ENCODE peak calls at places on chromosomes 7 and 10, in four cellular contexts. A, L, Y and I are unnamed samples. For H3K4me1, the result is how much of the 10 kb centered on the place peaks cover.

GRCh38 chr7:105911961-105912575 is 35.7 kb upstream of the ATXN7L1 start:
- DNase-seq in Y (no peak), L (no peak), A (no peak), I (no peak)

GRCh38 chr10:133608855-133609254 is 17.7 kb downstream of the FRG2B start:
- DNase-seq in L (no peak), Y (peak), A (peak), I (peak)

GRCh38 chr7:155598810-155599210 is 45.7 kb upstream of the RBM33 start:
- DNase-seq in L (peak), Y (peak), A (peak), I (peak)

GRCh38 chr10:132158810-132159209 is 27.9 kb upstream of the DPYSL4 start:
- DNase-seq in Y (no peak), A (peak), L (no peak), I (no peak)

GRCh38 chr7:155710035-155710434 is 65.6 kb downstream of the RBM33 start:
- DNase-seq in L (no peak), A (no peak), Y (no peak), I (no peak)

GRCh38 chr10:110774069-110775021 is 97.4 kb upstream of the PDCD4 start:
- DNase-seq in L (no peak), A (peak), Y (peak), I (no peak)

GRCh38 chr7:122412886-122413285 is 108.3 kb upstream of the FEZF1 start:
- DNase-seq in A (no peak), Y (no peak), L (no peak), I (peak)

GRCh38 chr7:85287126-85287825 is 100.4 kb upstream of the SEMA3D start:
- DNase-seq in L (no peak), Y (no peak), A (no peak), I (no peak)

GRCh38 chr7:86282014-86282682 is 361.6 kb upstream of the GRM3 start:
- DNase-seq in A (no peak), L (no peak), Y (no peak), I (no peak)

GRCh38 chr10:65559369-65559768 is 1366.5 kb upstream of the LRRTM3 start:
- DNase-seq in L (no peak), Y (no peak), A (no peak), I (no peak)

GRCh38 chr7:129108583-129108982 is 35.9 kb upstream of the TSPAN33 start:
- DNase-seq in Y (no peak), A (no peak), L (no peak), I (no peak)

GRCh38 chr10:9634466-9634865 is 1383.2 kb upstream of the CELF2 start:
- DNase-seq in Y (no peak), L (no peak), A (no peak), I (no peak)

GRCh38 chr7:2853147-2853546 is 9.0 kb upstream of the GNA12 start:
- DNase-seq in Y (no peak), L (no peak), A (no peak), I (no peak)

GRCh38 chr7:1354661-1355567 is 104.4 kb downstream of the MICALL2 start:
- DNase-seq in Y (peak), A (no peak), L (no peak), I (no peak)

GRCh38 chr7:134605978-134606923 is 40.4 kb upstream of the BPGM start:
- DNase-seq in Y (peak), A (peak), L (peak), I (peak)

GRCh38 chr10:3893904-3894563 is 109.0 kb upstream of the KLF6 start:
- DNase-seq in Y (no peak), A (no peak), L (no peak), I (no peak)

GRCh38 chr7:67821116-67821515 is 824.5 kb downstream of the TYW1 start:
- DNase-seq in Y (no peak), A (no peak), L (no peak), I (no peak)

GRCh38 chr7:129784783-129785456 is 167.8 kb downstream of the UBE2H start:
- DNase-seq in A (no peak), L (peak), Y (peak), I (no peak)

GRCh38 chr7:88217675-88218427 is 2.0 kb downstream of the SRI start:
- DNase-seq in L (no peak), Y (no peak), A (peak), I (peak)

GRCh38 chr7:36202347-36202896 is 49.4 kb downstream of the EEPD1 start:
- DNase-seq in A (peak), Y (no peak), L (no peak), I (no peak)

GRCh38 chr10:51301644-51302043 is 227.4 kb downstream of the PRKG1 start:
- DNase-seq in A (no peak), L (no peak), Y (no peak), I (no peak)

GRCh38 chr10:99528867-99529285 is 3.9 kb upstream of the NKX2-3 start:
- DNase-seq in Y (no peak), L (no peak), A (no peak), I (no peak)

GRCh38 chr7:50268223-50268622 is 36.3 kb upstream of the IKZF1 start:
- DNase-seq in A (peak), L (no peak), Y (no peak), I (no peak)
- H3K4me1 ChIP-seq in A (half or more), L (under half), Y (under half), I (under half)

GRCh38 chr7:93310346-93310745 is 78.2 kb downstream of the VPS50 start:
- DNase-seq in L (no peak), A (no peak), Y (no peak), I (no peak)

GRCh38 chr7:93307943-93308342 is 75.8 kb downstream of the VPS50 start:
- DNase-seq in L (no peak), A (no peak), Y (no peak), I (no peak)

GRCh38 chr7:93301736-93302135 is 69.6 kb downstream of the VPS50 start:
- DNase-seq in Y (no peak), L (no peak), A (no peak), I (no peak)

GRCh38 chr7:93307131-93307660 is 75.0 kb downstream of the VPS50 start:
- DNase-seq in A (no peak), L (no peak), Y (no peak), I (no peak)
- H3K4me3 ChIP-seq in A (no peak), L (no peak), Y (no peak), I (no peak)

DNA sequence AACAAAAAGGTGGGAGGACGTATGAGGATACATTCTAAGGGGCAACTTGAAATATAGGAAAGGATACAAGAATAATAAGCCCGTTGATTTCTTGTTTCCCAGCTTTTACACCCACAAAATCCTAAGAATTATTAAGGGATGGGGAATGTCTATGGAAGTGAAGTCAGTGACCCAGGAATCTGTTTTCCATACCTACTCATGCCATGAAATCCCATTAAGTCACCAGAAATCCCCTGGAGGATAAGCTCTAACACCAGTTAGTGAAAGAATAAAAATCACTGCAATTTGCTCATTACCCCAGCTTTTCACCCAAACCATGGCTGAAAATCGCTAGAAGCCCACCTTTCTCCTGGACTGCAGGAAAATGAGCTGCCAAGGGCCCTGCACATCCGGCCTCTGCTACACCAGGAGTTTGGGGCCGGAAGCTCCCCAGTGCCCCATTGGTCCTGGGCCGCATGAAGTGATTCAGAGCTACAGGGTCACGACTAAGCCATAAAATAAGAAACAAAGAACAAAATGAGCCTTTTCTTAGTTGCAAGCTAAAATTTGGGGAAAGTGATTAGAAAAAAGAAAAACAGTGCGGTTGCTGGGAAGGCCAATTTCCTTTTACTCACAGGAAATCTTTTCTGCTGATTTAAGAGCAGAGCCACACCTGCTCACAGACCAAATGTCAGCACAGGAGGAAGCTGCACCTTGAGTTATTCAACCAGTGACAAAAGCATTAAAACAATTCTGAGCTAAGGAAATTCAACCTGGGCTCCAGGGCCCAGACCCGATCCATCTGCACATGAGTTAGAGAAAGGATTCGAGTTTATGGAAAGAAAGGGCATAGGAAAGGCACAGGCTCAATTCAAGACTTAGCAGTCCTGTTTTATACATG is 40.3 kb downstream of the HIPK2 start:
- DNase-seq in A (peak), L (peak), Y (peak), I (peak)
- H3K27ac ChIP-seq in A (no peak), L (peak), Y (no peak), I (no peak)

DNA sequence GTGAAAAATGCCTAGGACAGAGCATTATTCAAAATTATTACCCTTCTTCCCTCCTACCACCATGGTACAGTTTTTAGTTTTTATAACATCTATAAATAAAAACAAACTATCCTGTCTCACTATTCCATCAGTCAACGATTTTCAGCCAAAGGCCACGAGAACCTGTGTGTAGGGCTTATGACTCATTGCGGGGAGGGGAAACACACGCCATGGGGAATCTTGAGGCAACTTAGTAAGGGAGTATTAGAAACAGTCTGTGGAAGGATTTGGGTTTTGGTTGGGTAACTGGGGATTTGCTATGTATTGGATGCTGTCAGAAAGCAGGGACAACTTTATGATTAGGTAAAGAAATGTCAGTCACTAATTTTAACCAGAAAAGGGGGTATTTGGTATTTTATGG is 14.7 kb downstream of the GPR141 start:
- DNase-seq in A (no peak), Y (no peak), L (no peak), I (no peak)
- H3K4me1 ChIP-seq in A (under half), Y (under half), L (under half), I (under half)

GRCh38 chr10:31204090-31204489 is 114.9 kb upstream of the ZEB1 start:
- DNase-seq in A (no peak), L (no peak), Y (no peak), I (no peak)
- H3K4me3 ChIP-seq in A (no peak), L (no peak), Y (no peak), I (no peak)

DNA sequence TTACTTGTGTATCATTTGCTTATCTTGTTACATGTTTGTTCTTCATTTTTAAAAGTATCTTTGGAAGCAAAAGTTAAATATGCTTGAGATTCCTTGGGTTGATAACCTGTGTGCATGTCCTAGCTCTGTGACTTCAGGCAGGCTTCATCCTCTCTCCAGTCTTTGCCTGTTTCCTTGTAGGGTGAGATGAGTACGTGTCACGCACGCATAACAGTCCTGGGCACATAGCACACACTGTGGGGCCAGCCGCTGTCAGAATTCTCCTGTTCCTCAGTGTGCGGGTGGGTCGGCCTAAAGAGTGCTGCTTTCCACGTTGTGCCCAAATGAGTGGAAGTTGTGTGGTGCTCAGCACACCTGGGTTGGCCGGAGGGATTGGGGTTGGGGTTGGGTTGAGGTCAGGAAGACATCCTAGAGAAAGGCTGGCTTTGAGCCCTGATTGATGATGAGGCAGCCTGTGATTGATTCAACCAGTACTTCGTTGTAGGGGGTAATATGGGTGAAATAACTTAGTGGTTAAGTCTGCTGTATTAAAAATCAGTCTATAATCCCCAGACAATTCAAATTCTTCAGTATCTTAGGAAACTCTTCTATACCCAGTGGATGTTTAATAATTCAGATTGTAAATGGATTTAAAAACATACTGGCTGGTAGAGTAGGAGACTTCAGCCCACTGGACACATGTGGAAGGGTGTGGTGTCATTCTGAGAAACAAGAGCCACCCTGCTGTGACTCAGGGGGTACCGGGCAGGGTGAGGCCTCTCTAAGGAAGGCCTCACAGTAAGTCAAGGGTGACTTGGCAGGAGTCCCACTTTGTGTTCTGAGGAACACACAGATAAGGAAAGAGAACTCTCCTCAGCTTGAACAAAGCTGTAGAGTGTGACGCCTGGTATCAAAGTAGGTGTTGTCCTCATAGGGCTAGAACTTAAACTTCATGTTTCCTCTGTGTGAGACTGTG is 54.8 kb downstream of the DAGLB start:
- DNase-seq in Y (peak), L (peak), A (peak), I (peak)
- H3K27ac ChIP-seq in Y (peak), L (peak), A (no peak), I (peak)

GRCh38 chr10:17673517-17674051 is 29.6 kb downstream of the STAM start:
- DNase-seq in L (no peak), Y (no peak), A (peak), I (no peak)

GRCh38 chr10:17665742-17666141 is 21.8 kb downstream of the STAM start:
- DNase-seq in L (no peak), A (no peak), Y (no peak), I (no peak)

GRCh38 chr10:17668435-17669184 is 24.7 kb downstream of the STAM start:
- DNase-seq in Y (peak), A (peak), L (no peak), I (no peak)

GRCh38 chr10:17671307-17671706 is 27.4 kb downstream of the STAM start:
- DNase-seq in L (no peak), A (no peak), Y (no peak), I (no peak)

GRCh38 chr10:17669185-17669872 is 25.4 kb downstream of the STAM start:
- DNase-seq in Y (no peak), L (no peak), A (peak), I (no peak)
- H3K4me1 ChIP-seq in Y (under half), L (under half), A (half or more), I (under half)

GRCh38 chr10:666237-667012 is 23.0 kb downstream of the DIP2C start:
- DNase-seq in L (peak), Y (no peak), A (no peak), I (no peak)
- H3K4me3 ChIP-seq in L (no peak), Y (no peak), A (no peak), I (no peak)